ENCODE peak calls at places on chromosomes 6 and 20, in six cellular contexts. One of them, this sample, is unnamed.

GRCh38 chr20:39105551-39105950 is 143.4 kb downstream of the DHX35 start:
- DNase-seq in neural crest cell: no peak
- DNase-seq in kidney tubule cell: no peak
- DNase-seq in NCI-H524: no peak
- DNase-seq in HFF-Myc: no peak
- DNase-seq in hippocampal formation: no peak
- DNase-seq in this sample: no peak

GRCh38 chr6:1598433-1598832 is 11.3 kb upstream of the FOXC1 start:
- DNase-seq in neural crest cell: no peak
- DNase-seq in kidney tubule cell: no peak
- DNase-seq in NCI-H524: no peak
- DNase-seq in HFF-Myc: no peak
- DNase-seq in hippocampal formation: no peak
- DNase-seq in this sample: no peak

GRCh38 chr6:2992330-2992979 is 7.2 kb upstream of the NQO2 start:
- DNase-seq in neural crest cell: no peak
- DNase-seq in kidney tubule cell: no peak
- DNase-seq in NCI-H524: no peak
- DNase-seq in HFF-Myc: no peak
- DNase-seq in hippocampal formation: no peak
- DNase-seq in this sample: no peak

GRCh38 chr6:27650620-27651370 is 177.9 kb upstream of the ZNF184 start:
- DNase-seq in neural crest cell: peak
- DNase-seq in kidney tubule cell: peak
- DNase-seq in NCI-H524: peak
- DNase-seq in HFF-Myc: no peak
- DNase-seq in hippocampal formation: no peak
- DNase-seq in this sample: peak

GRCh38 chr6:24931296-24931695 is 4.5 kb downstream of the RIPOR2 start:
- DNase-seq in neural crest cell: no peak
- DNase-seq in kidney tubule cell: peak
- DNase-seq in NCI-H524: no peak
- DNase-seq in HFF-Myc: no peak
- DNase-seq in hippocampal formation: no peak
- DNase-seq in this sample: no peak

GRCh38 chr6:111748247-111748647 is 125.0 kb downstream of the FYN start:
- DNase-seq in neural crest cell: no peak
- DNase-seq in kidney tubule cell: no peak
- DNase-seq in NCI-H524: no peak
- DNase-seq in HFF-Myc: no peak
- DNase-seq in hippocampal formation: no peak
- DNase-seq in this sample: no peak

GRCh38 chr6:89237158-89237557 is 20.0 kb upstream of the GABRR1 start:
- DNase-seq in neural crest cell: no peak
- DNase-seq in kidney tubule cell: no peak
- DNase-seq in NCI-H524: no peak
- DNase-seq in HFF-Myc: no peak
- DNase-seq in hippocampal formation: no peak
- DNase-seq in this sample: no peak

GRCh38 chr6:133623065-133623464 is 265.8 kb upstream of the TCF21 start:
- DNase-seq in neural crest cell: no peak
- DNase-seq in kidney tubule cell: peak
- DNase-seq in NCI-H524: no peak
- DNase-seq in HFF-Myc: no peak
- DNase-seq in hippocampal formation: no peak
- DNase-seq in this sample: peak

GRCh38 chr6:118509009-118509617 is 39.0 kb upstream of the PLN start:
- DNase-seq in neural crest cell: no peak
- DNase-seq in kidney tubule cell: peak
- DNase-seq in NCI-H524: no peak
- DNase-seq in HFF-Myc: no peak
- DNase-seq in hippocampal formation: peak
- DNase-seq in this sample: peak

GRCh38 chr6:49300443-49300842 is 162.6 kb downstream of the MMUT start:
- DNase-seq in neural crest cell: no peak
- DNase-seq in kidney tubule cell: no peak
- DNase-seq in NCI-H524: no peak
- DNase-seq in HFF-Myc: no peak
- DNase-seq in hippocampal formation: no peak
- DNase-seq in this sample: no peak

GRCh38 chr20:56202493-56203077 is 45.9 kb upstream of the MC3R start:
- DNase-seq in neural crest cell: no peak
- DNase-seq in kidney tubule cell: peak
- DNase-seq in NCI-H524: no peak
- DNase-seq in HFF-Myc: no peak
- DNase-seq in hippocampal formation: peak
- DNase-seq in this sample: peak

GRCh38 chr20:1909097-1909496 is 13.9 kb downstream of the SIRPA start:
- DNase-seq in neural crest cell: no peak
- DNase-seq in kidney tubule cell: no peak
- DNase-seq in NCI-H524: no peak
- DNase-seq in HFF-Myc: no peak
- DNase-seq in hippocampal formation: no peak
- DNase-seq in this sample: no peak

GRCh38 chr6:54614499-54615195 is 231.9 kb upstream of the FAM83B start:
- DNase-seq in neural crest cell: no peak
- DNase-seq in kidney tubule cell: no peak
- DNase-seq in NCI-H524: peak
- DNase-seq in HFF-Myc: no peak
- DNase-seq in hippocampal formation: no peak
- DNase-seq in this sample: no peak

GRCh38 chr20:44809380-44810060 is 826 bp downstream of the RIMS4 start:
- DNase-seq in neural crest cell: no peak
- DNase-seq in kidney tubule cell: no peak
- DNase-seq in NCI-H524: no peak
- DNase-seq in HFF-Myc: no peak
- DNase-seq in hippocampal formation: no peak
- DNase-seq in this sample: no peak

GRCh38 chr6:158780963-158781691 is 38.0 kb downstream of the EZR start:
- DNase-seq in neural crest cell: no peak
- DNase-seq in kidney tubule cell: no peak
- DNase-seq in NCI-H524: no peak
- DNase-seq in HFF-Myc: no peak
- DNase-seq in hippocampal formation: no peak
- DNase-seq in this sample: no peak

GRCh38 chr20:45751714-45752113 is 29.6 kb downstream of the SPINT4 start:
- DNase-seq in neural crest cell: no peak
- DNase-seq in kidney tubule cell: no peak
- DNase-seq in NCI-H524: no peak
- DNase-seq in HFF-Myc: no peak
- DNase-seq in hippocampal formation: no peak
- DNase-seq in this sample: no peak

GRCh38 chr6:44257753-44258324 is 511 bp upstream of the SLC35B2 start:
- DNase-seq in neural crest cell: no peak
- DNase-seq in kidney tubule cell: no peak
- DNase-seq in NCI-H524: no peak
- DNase-seq in HFF-Myc: no peak
- DNase-seq in hippocampal formation: no peak
- DNase-seq in this sample: no peak

GRCh38 chr6:110944681-110945151 is 13.8 kb upstream of the GTF3C6 start:
- DNase-seq in neural crest cell: no peak
- DNase-seq in kidney tubule cell: peak
- DNase-seq in NCI-H524: no peak
- DNase-seq in HFF-Myc: peak
- DNase-seq in hippocampal formation: peak
- DNase-seq in this sample: peak

GRCh38 chr20:43536817-43537440 is 21.9 kb upstream of the SGK2 start:
- DNase-seq in neural crest cell: no peak
- DNase-seq in kidney tubule cell: peak
- DNase-seq in NCI-H524: no peak
- DNase-seq in HFF-Myc: no peak
- DNase-seq in hippocampal formation: no peak
- DNase-seq in this sample: peak

GRCh38 chr6:16555550-16555949 is 205.7 kb downstream of the ATXN1 start:
- DNase-seq in neural crest cell: no peak
- DNase-seq in kidney tubule cell: no peak
- DNase-seq in NCI-H524: no peak
- DNase-seq in HFF-Myc: no peak
- DNase-seq in hippocampal formation: peak
- DNase-seq in this sample: no peak

GRCh38 chr6:131651782-131652181 is 14.7 kb downstream of the ENPP3 start:
- DNase-seq in neural crest cell: no peak
- DNase-seq in kidney tubule cell: no peak
- DNase-seq in NCI-H524: no peak
- DNase-seq in HFF-Myc: no peak
- DNase-seq in hippocampal formation: no peak
- DNase-seq in this sample: no peak

GRCh38 chr6:161406633-161407032 is 132.8 kb upstream of the AGPAT4 start:
- DNase-seq in neural crest cell: no peak
- DNase-seq in kidney tubule cell: peak
- DNase-seq in NCI-H524: no peak
- DNase-seq in HFF-Myc: no peak
- DNase-seq in hippocampal formation: no peak
- DNase-seq in this sample: peak

GRCh38 chr6:110738899-110739365 is 76.3 kb downstream of the CDK19 start:
- DNase-seq in neural crest cell: no peak
- DNase-seq in kidney tubule cell: peak
- DNase-seq in NCI-H524: no peak
- DNase-seq in HFF-Myc: no peak
- DNase-seq in hippocampal formation: no peak
- DNase-seq in this sample: no peak

GRCh38 chr6:154682633-154683125 is 50.5 kb upstream of the SCAF8 start:
- DNase-seq in neural crest cell: no peak
- DNase-seq in kidney tubule cell: no peak
- DNase-seq in NCI-H524: no peak
- DNase-seq in HFF-Myc: no peak
- DNase-seq in hippocampal formation: no peak
- DNase-seq in this sample: no peak

GRCh38 chr20:36631651-36632050 is 14.3 kb downstream of the SLA2 start:
- DNase-seq in neural crest cell: no peak
- DNase-seq in kidney tubule cell: peak
- DNase-seq in NCI-H524: no peak
- DNase-seq in HFF-Myc: no peak
- DNase-seq in hippocampal formation: no peak
- DNase-seq in this sample: no peak

GRCh38 chr20:46681032-46681854 is 8.0 kb downstream of the TP53RK start:
- DNase-seq in neural crest cell: peak
- DNase-seq in kidney tubule cell: peak
- DNase-seq in NCI-H524: peak
- DNase-seq in HFF-Myc: no peak
- DNase-seq in hippocampal formation: peak
- DNase-seq in this sample: peak

GRCh38 chr6:170137911-170138910 is 152.7 kb downstream of the DLL1 start:
- DNase-seq in neural crest cell: no peak
- DNase-seq in kidney tubule cell: no peak
- DNase-seq in NCI-H524: no peak
- DNase-seq in HFF-Myc: no peak
- DNase-seq in hippocampal formation: no peak
- DNase-seq in this sample: no peak

GRCh38 chr6:142680308-142680707 is 264.7 kb downstream of the HIVEP2 start:
- DNase-seq in neural crest cell: no peak
- DNase-seq in kidney tubule cell: peak
- DNase-seq in NCI-H524: no peak
- DNase-seq in HFF-Myc: no peak
- DNase-seq in hippocampal formation: no peak
- DNase-seq in this sample: peak

GRCh38 chr20:43901296-43901695 is 13.4 kb upstream of the TOX2 start:
- DNase-seq in neural crest cell: no peak
- DNase-seq in kidney tubule cell: no peak
- DNase-seq in NCI-H524: no peak
- DNase-seq in HFF-Myc: peak
- DNase-seq in hippocampal formation: no peak
- DNase-seq in this sample: peak

GRCh38 chr20:44402391-44403193 is 47.1 kb downstream of the HNF4A start:
- DNase-seq in neural crest cell: no peak
- DNase-seq in kidney tubule cell: peak
- DNase-seq in NCI-H524: no peak
- DNase-seq in HFF-Myc: no peak
- DNase-seq in hippocampal formation: no peak
- DNase-seq in this sample: no peak

GRCh38 chr6:18024876-18025275 is 37.4 kb upstream of the KIF13A start:
- DNase-seq in neural crest cell: no peak
- DNase-seq in kidney tubule cell: no peak
- DNase-seq in NCI-H524: no peak
- DNase-seq in HFF-Myc: no peak
- DNase-seq in hippocampal formation: no peak
- DNase-seq in this sample: no peak

GRCh38 chr6:125099211-125100017 is 54.2 kb upstream of the TPD52L1 start:
- DNase-seq in neural crest cell: peak
- DNase-seq in kidney tubule cell: peak
- DNase-seq in NCI-H524: peak
- DNase-seq in HFF-Myc: peak
- DNase-seq in hippocampal formation: peak
- DNase-seq in this sample: peak

GRCh38 chr20:22775671-22776139 is 191.3 kb upstream of the FOXA2 start:
- DNase-seq in neural crest cell: no peak
- DNase-seq in kidney tubule cell: peak
- DNase-seq in NCI-H524: no peak
- DNase-seq in HFF-Myc: no peak
- DNase-seq in hippocampal formation: no peak
- DNase-seq in this sample: peak

GRCh38 chr20:9884666-9885065 is 45.8 kb upstream of the PAK5 start:
- DNase-seq in neural crest cell: no peak
- DNase-seq in kidney tubule cell: no peak
- DNase-seq in NCI-H524: peak
- DNase-seq in HFF-Myc: no peak
- DNase-seq in hippocampal formation: no peak
- DNase-seq in this sample: no peak

GRCh38 chr20:3283222-3283820 is 44.3 kb upstream of the SLC4A11 start:
- DNase-seq in neural crest cell: no peak
- DNase-seq in kidney tubule cell: no peak
- DNase-seq in NCI-H524: no peak
- DNase-seq in HFF-Myc: peak
- DNase-seq in hippocampal formation: no peak
- DNase-seq in this sample: no peak

GRCh38 chr20:50323777-50324604 is 133.4 kb downstream of the CEBPB start:
- DNase-seq in neural crest cell: no peak
- DNase-seq in kidney tubule cell: no peak
- DNase-seq in NCI-H524: no peak
- DNase-seq in HFF-Myc: no peak
- DNase-seq in hippocampal formation: no peak
- DNase-seq in this sample: no peak

GRCh38 chr20:1280421-1281102 is 14.5 kb downstream of the SNPH start:
- DNase-seq in neural crest cell: no peak
- DNase-seq in kidney tubule cell: peak
- DNase-seq in NCI-H524: no peak
- DNase-seq in HFF-Myc: no peak
- DNase-seq in hippocampal formation: no peak
- DNase-seq in this sample: no peak

GRCh38 chr6:28789553-28790083 is 134.2 kb downstream of the TRIM27 start:
- DNase-seq in neural crest cell: no peak
- DNase-seq in kidney tubule cell: peak
- DNase-seq in NCI-H524: peak
- DNase-seq in HFF-Myc: no peak
- DNase-seq in hippocampal formation: no peak
- DNase-seq in this sample: peak

This sample was measured in cardiac fibroblast.